ENCODE peak calls at places on chromosomes 12 and 14, in seven cellular contexts. One of them, this sample, is unnamed.

GRCh38 chr12:82299617-82300016 is 58.6 kb downstream of the CCDC59 start:
- DNase-seq in mesenchymal stem cell: peak
- DNase-seq in stomach: no peak
- DNase-seq in CD4-positive, alpha-beta T cell: no peak
- DNase-seq in breast epithelium: no peak
- DNase-seq in spleen: no peak
- DNase-seq in testis: no peak
- DNase-seq in this sample: no peak

GRCh38 chr12:60391791-60392190 is 796.0 kb downstream of the SLC16A7 start:
- DNase-seq in testis: no peak
- DNase-seq in breast epithelium: no peak
- DNase-seq in mesenchymal stem cell: no peak
- DNase-seq in CD4-positive, alpha-beta T cell: no peak
- DNase-seq in stomach: no peak
- DNase-seq in spleen: peak
- DNase-seq in this sample: no peak

GRCh38 chr14:71193663-71194062 is 286.4 kb downstream of the PCNX1 start:
- DNase-seq in mesenchymal stem cell: no peak
- DNase-seq in stomach: no peak
- DNase-seq in spleen: no peak
- DNase-seq in CD4-positive, alpha-beta T cell: no peak
- DNase-seq in testis: no peak
- DNase-seq in breast epithelium: no peak
- DNase-seq in this sample: peak

GRCh38 chr14:28744126-28744525 is 22.5 kb upstream of the FOXG1 start:
- DNase-seq in stomach: no peak
- DNase-seq in CD4-positive, alpha-beta T cell: no peak
- DNase-seq in breast epithelium: no peak
- DNase-seq in testis: no peak
- DNase-seq in spleen: no peak
- DNase-seq in mesenchymal stem cell: no peak
- DNase-seq in this sample: no peak

GRCh38 chr12:104304261-104305004 is 894 bp downstream of the EID3 start:
- DNase-seq in spleen: no peak
- DNase-seq in CD4-positive, alpha-beta T cell: no peak
- DNase-seq in mesenchymal stem cell: no peak
- DNase-seq in breast epithelium: no peak
- DNase-seq in stomach: no peak
- DNase-seq in testis: no peak
- DNase-seq in this sample: no peak

GRCh38 chr12:120666577-120667390 is 20.2 kb upstream of the MLEC start:
- DNase-seq in stomach: no peak
- DNase-seq in testis: peak
- DNase-seq in mesenchymal stem cell: no peak
- DNase-seq in CD4-positive, alpha-beta T cell: no peak
- DNase-seq in spleen: no peak
- DNase-seq in breast epithelium: no peak
- DNase-seq in this sample: no peak

GRCh38 chr14:66998013-66998412 is 191.2 kb upstream of the GARIN2 start:
- DNase-seq in mesenchymal stem cell: no peak
- DNase-seq in CD4-positive, alpha-beta T cell: no peak
- DNase-seq in stomach: no peak
- DNase-seq in spleen: no peak
- DNase-seq in breast epithelium: no peak
- DNase-seq in testis: no peak
- DNase-seq in this sample: no peak

GRCh38 chr12:128903231-128903630 is 50.0 kb downstream of the GLT1D1 start:
- DNase-seq in stomach: no peak
- DNase-seq in breast epithelium: no peak
- DNase-seq in spleen: no peak
- DNase-seq in CD4-positive, alpha-beta T cell: no peak
- DNase-seq in mesenchymal stem cell: no peak
- DNase-seq in testis: no peak
- DNase-seq in this sample: peak

GRCh38 chr12:20561886-20562285 is 133.2 kb upstream of the SLCO1C1 start:
- DNase-seq in stomach: no peak
- DNase-seq in spleen: no peak
- DNase-seq in mesenchymal stem cell: no peak
- DNase-seq in breast epithelium: no peak
- DNase-seq in CD4-positive, alpha-beta T cell: no peak
- DNase-seq in testis: no peak
- DNase-seq in this sample: no peak

GRCh38 chr12:5379737-5380496 is 52.0 kb upstream of the NTF3 start:
- DNase-seq in spleen: no peak
- DNase-seq in mesenchymal stem cell: no peak
- DNase-seq in breast epithelium: no peak
- DNase-seq in testis: no peak
- DNase-seq in stomach: no peak
- DNase-seq in CD4-positive, alpha-beta T cell: no peak
- DNase-seq in this sample: peak

GRCh38 chr12:108640802-108641445 is 7.2 kb upstream of the SELPLG start:
- DNase-seq in stomach: peak
- DNase-seq in testis: peak
- DNase-seq in CD4-positive, alpha-beta T cell: no peak
- DNase-seq in spleen: peak
- DNase-seq in mesenchymal stem cell: no peak
- DNase-seq in breast epithelium: no peak
- DNase-seq in this sample: peak

GRCh38 chr12:31773223-31773750 is 44.5 kb upstream of the AMN1 start:
- DNase-seq in testis: no peak
- DNase-seq in mesenchymal stem cell: peak
- DNase-seq in breast epithelium: no peak
- DNase-seq in stomach: no peak
- DNase-seq in CD4-positive, alpha-beta T cell: no peak
- DNase-seq in spleen: no peak
- DNase-seq in this sample: peak

GRCh38 chr14:103391048-103391447 is 5.8 kb downstream of the MARK3 start:
- DNase-seq in mesenchymal stem cell: peak
- DNase-seq in CD4-positive, alpha-beta T cell: peak
- DNase-seq in stomach: no peak
- DNase-seq in spleen: no peak
- DNase-seq in testis: no peak
- DNase-seq in breast epithelium: no peak
- DNase-seq in this sample: no peak

GRCh38 chr12:4164591-4165558 is 108.7 kb upstream of the CCND2 start:
- DNase-seq in testis: peak
- DNase-seq in breast epithelium: no peak
- DNase-seq in stomach: peak
- DNase-seq in spleen: peak
- DNase-seq in CD4-positive, alpha-beta T cell: peak
- DNase-seq in mesenchymal stem cell: peak
- DNase-seq in this sample: peak

GRCh38 chr12:97324471-97324870 is 138.1 kb upstream of the RMST start:
- DNase-seq in CD4-positive, alpha-beta T cell: no peak
- DNase-seq in mesenchymal stem cell: no peak
- DNase-seq in breast epithelium: no peak
- DNase-seq in stomach: no peak
- DNase-seq in testis: no peak
- DNase-seq in spleen: no peak
- DNase-seq in this sample: peak

GRCh38 chr12:118189761-118190181 is 53.8 kb downstream of the PEBP1 start:
- DNase-seq in testis: peak
- DNase-seq in stomach: no peak
- DNase-seq in mesenchymal stem cell: peak
- DNase-seq in CD4-positive, alpha-beta T cell: no peak
- DNase-seq in breast epithelium: no peak
- DNase-seq in spleen: no peak
- DNase-seq in this sample: peak

GRCh38 chr12:125983784-125984510 is 918.7 kb downstream of the AACS start:
- DNase-seq in breast epithelium: no peak
- DNase-seq in spleen: no peak
- DNase-seq in stomach: no peak
- DNase-seq in testis: no peak
- DNase-seq in mesenchymal stem cell: no peak
- DNase-seq in CD4-positive, alpha-beta T cell: no peak
- DNase-seq in this sample: peak

GRCh38 chr14:59301354-59301753 is 112.9 kb downstream of the DAAM1 start:
- DNase-seq in breast epithelium: no peak
- DNase-seq in mesenchymal stem cell: no peak
- DNase-seq in stomach: no peak
- DNase-seq in CD4-positive, alpha-beta T cell: no peak
- DNase-seq in spleen: peak
- DNase-seq in testis: no peak
- DNase-seq in this sample: no peak

GRCh38 chr12:58310368-58310767 is 369.0 kb downstream of the ATP23 start:
- DNase-seq in spleen: no peak
- DNase-seq in mesenchymal stem cell: peak
- DNase-seq in stomach: no peak
- DNase-seq in breast epithelium: no peak
- DNase-seq in CD4-positive, alpha-beta T cell: no peak
- DNase-seq in testis: no peak
- DNase-seq in this sample: no peak

GRCh38 chr12:3187846-3188755 is 110.9 kb downstream of the TSPAN9 start:
- DNase-seq in breast epithelium: no peak
- DNase-seq in CD4-positive, alpha-beta T cell: no peak
- DNase-seq in testis: no peak
- DNase-seq in spleen: no peak
- DNase-seq in stomach: peak
- DNase-seq in mesenchymal stem cell: no peak
- DNase-seq in this sample: no peak

GRCh38 chr14:99195602-99196309 is 76.2 kb downstream of the BCL11B start:
- DNase-seq in spleen: peak
- DNase-seq in CD4-positive, alpha-beta T cell: no peak
- DNase-seq in breast epithelium: no peak
- DNase-seq in testis: no peak
- DNase-seq in stomach: no peak
- DNase-seq in mesenchymal stem cell: no peak
- DNase-seq in this sample: no peak

GRCh38 chr12:92400006-92400405 is 254.4 kb upstream of the BTG1 start:
- DNase-seq in testis: no peak
- DNase-seq in stomach: no peak
- DNase-seq in CD4-positive, alpha-beta T cell: no peak
- DNase-seq in mesenchymal stem cell: no peak
- DNase-seq in breast epithelium: no peak
- DNase-seq in spleen: no peak
- DNase-seq in this sample: no peak
- H3K27ac ChIP-seq in testis: no peak
- H3K27ac ChIP-seq in stomach: no peak
- H3K27ac ChIP-seq in CD4-positive, alpha-beta T cell: peak
- H3K27ac ChIP-seq in mesenchymal stem cell: no peak
- H3K27ac ChIP-seq in breast epithelium: no peak
- H3K27ac ChIP-seq in spleen: peak
- H3K27ac ChIP-seq in this sample: no peak

GRCh38 chr12:49294804-49295086 is 202 bp upstream of the PRPH start:
- DNase-seq in mesenchymal stem cell: no peak
- DNase-seq in CD4-positive, alpha-beta T cell: no peak
- DNase-seq in stomach: no peak
- DNase-seq in breast epithelium: no peak
- DNase-seq in spleen: no peak
- DNase-seq in testis: no peak
- DNase-seq in this sample: no peak

GRCh38 chr12:49292729-49293055 is 2.3 kb upstream of the PRPH start:
- DNase-seq in breast epithelium: no peak
- DNase-seq in spleen: no peak
- DNase-seq in CD4-positive, alpha-beta T cell: no peak
- DNase-seq in testis: no peak
- DNase-seq in mesenchymal stem cell: no peak
- DNase-seq in stomach: peak
- DNase-seq in this sample: no peak

GRCh38 chr12:49295087-49296001 is at the start of gene PRPH:
- DNase-seq in CD4-positive, alpha-beta T cell: no peak
- DNase-seq in stomach: no peak
- DNase-seq in breast epithelium: no peak
- DNase-seq in spleen: peak
- DNase-seq in mesenchymal stem cell: no peak
- DNase-seq in testis: peak
- DNase-seq in this sample: peak

GRCh38 chr12:49294086-49294803 is 702 bp upstream of the PRPH start:
- DNase-seq in testis: no peak
- DNase-seq in CD4-positive, alpha-beta T cell: no peak
- DNase-seq in stomach: no peak
- DNase-seq in breast epithelium: no peak
- DNase-seq in spleen: peak
- DNase-seq in mesenchymal stem cell: no peak
- DNase-seq in this sample: peak

GRCh38 chr12:49293056-49293956 is 1.6 kb upstream of the PRPH start:
- DNase-seq in testis: peak
- DNase-seq in breast epithelium: no peak
- DNase-seq in spleen: peak
- DNase-seq in stomach: peak
- DNase-seq in CD4-positive, alpha-beta T cell: no peak
- DNase-seq in mesenchymal stem cell: no peak
- DNase-seq in this sample: peak
- H3K27ac ChIP-seq in testis: no peak
- H3K27ac ChIP-seq in breast epithelium: peak
- H3K27ac ChIP-seq in spleen: peak
- H3K27ac ChIP-seq in stomach: no peak
- H3K27ac ChIP-seq in CD4-positive, alpha-beta T cell: no peak
- H3K27ac ChIP-seq in mesenchymal stem cell: no peak
- H3K27ac ChIP-seq in this sample: no peak

GRCh38 chr12:55934343-55934742 is 3.4 kb downstream of the DGKA start:
- DNase-seq in CD4-positive, alpha-beta T cell: no peak
- DNase-seq in mesenchymal stem cell: peak
- DNase-seq in testis: no peak
- DNase-seq in breast epithelium: no peak
- DNase-seq in stomach: no peak
- DNase-seq in spleen: no peak
- DNase-seq in this sample: no peak

GRCh38 chr12:55932546-55932919 is 1.6 kb downstream of the DGKA start:
- DNase-seq in spleen: peak
- DNase-seq in stomach: no peak
- DNase-seq in CD4-positive, alpha-beta T cell: peak
- DNase-seq in breast epithelium: no peak
- DNase-seq in mesenchymal stem cell: peak
- DNase-seq in testis: no peak
- DNase-seq in this sample: peak

GRCh38 chr12:55933158-55933798 is 2.3 kb downstream of the DGKA start:
- DNase-seq in CD4-positive, alpha-beta T cell: no peak
- DNase-seq in spleen: no peak
- DNase-seq in stomach: peak
- DNase-seq in breast epithelium: no peak
- DNase-seq in testis: no peak
- DNase-seq in mesenchymal stem cell: peak
- DNase-seq in this sample: no peak

GRCh38 chr12:55934773-55935172 is 3.8 kb downstream of the DGKA start:
- DNase-seq in spleen: no peak
- DNase-seq in testis: no peak
- DNase-seq in breast epithelium: no peak
- DNase-seq in CD4-positive, alpha-beta T cell: no peak
- DNase-seq in mesenchymal stem cell: no peak
- DNase-seq in stomach: no peak
- DNase-seq in this sample: no peak

GRCh38 chr12:55933799-55934174 is 2.8 kb downstream of the DGKA start:
- DNase-seq in spleen: no peak
- DNase-seq in CD4-positive, alpha-beta T cell: no peak
- DNase-seq in testis: no peak
- DNase-seq in stomach: no peak
- DNase-seq in breast epithelium: no peak
- DNase-seq in mesenchymal stem cell: no peak
- DNase-seq in this sample: no peak
- H3K27ac ChIP-seq in spleen: peak
- H3K27ac ChIP-seq in CD4-positive, alpha-beta T cell: peak
- H3K27ac ChIP-seq in testis: no peak
- H3K27ac ChIP-seq in stomach: no peak
- H3K27ac ChIP-seq in breast epithelium: no peak
- H3K27ac ChIP-seq in mesenchymal stem cell: no peak
- H3K27ac ChIP-seq in this sample: no peak

DNA sequence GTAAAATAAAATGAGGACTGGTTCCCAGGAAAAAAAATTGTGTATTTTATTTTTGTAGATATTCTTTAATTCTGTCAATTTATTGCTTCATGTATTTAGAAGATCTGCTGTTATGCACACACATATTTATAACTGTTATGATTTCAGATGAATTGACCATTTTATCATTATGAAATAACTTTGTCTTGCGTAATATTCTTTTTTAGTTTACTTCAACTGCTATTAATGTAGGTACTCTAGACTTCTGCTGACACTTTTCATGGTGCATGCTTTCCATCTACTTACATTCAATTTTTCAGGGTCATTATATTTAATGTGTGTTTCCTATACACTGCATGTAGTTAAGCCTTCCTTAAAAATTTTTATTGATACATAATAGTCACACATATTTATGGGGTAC is 86.3 kb downstream of the PDE6H start:
- DNase-seq in mesenchymal stem cell: no peak
- DNase-seq in spleen: no peak
- DNase-seq in CD4-positive, alpha-beta T cell: no peak
- DNase-seq in stomach: no peak
- DNase-seq in testis: no peak
- DNase-seq in breast epithelium: no peak
- DNase-seq in this sample: no peak
- H3K27ac ChIP-seq in mesenchymal stem cell: no peak
- H3K27ac ChIP-seq in spleen: peak
- H3K27ac ChIP-seq in CD4-positive, alpha-beta T cell: no peak
- H3K27ac ChIP-seq in stomach: no peak
- H3K27ac ChIP-seq in testis: no peak
- H3K27ac ChIP-seq in breast epithelium: no peak
- H3K27ac ChIP-seq in this sample: no peak

This sample was measured in endodermal cell.